ENCODE peak calls at places on chromosome 1, in ten cellular contexts. Y is uterus, F is endodermal cell, N is ovary, G is lower lobe of right lung, M is hepatocyte, I is Panc1, C is colonic mucosa, U is A549, J is heart right ventricle. B is an unnamed sample.

GRCh38 chr1:14404847-14405246 is 193.6 kb upstream of the KAZN start:
- DNase-seq in M (no peak), C (no peak), J (no peak), I (no peak), N (no peak), Y (no peak), F (no peak), U (no peak), G (no peak), B (no peak)

GRCh38 chr1:53376742-53377437 is 49.0 kb upstream of the LRP8 start:
- DNase-seq in J (no peak), G (no peak), U (no peak), Y (no peak), F (peak), C (peak), M (no peak), I (no peak), N (no peak), B (no peak)

GRCh38 chr1:15684042-15684461 is at the start of gene PLEKHM2:
- DNase-seq in J (peak), U (peak), M (peak), F (peak), Y (peak), C (no peak), I (no peak), N (peak), G (peak), B (peak)

GRCh38 chr1:42913426-42914091 is 45.1 kb downstream of the SLC2A1 start:
- DNase-seq in C (peak), J (no peak), I (peak), N (peak), Y (peak), G (no peak), U (peak), M (peak), F (peak), B (peak)

GRCh38 chr1:26733982-26734381 is 38.2 kb downstream of the ARID1A start:
- DNase-seq in I (no peak), C (no peak), F (no peak), N (no peak), Y (no peak), M (no peak), U (no peak), J (no peak), G (no peak), B (peak)

GRCh38 chr1:20143734-20144565 is 4.8 kb downstream of the PLA2G2F start:
- DNase-seq in G (peak), U (no peak), J (no peak), M (no peak), Y (no peak), C (no peak), F (no peak), N (no peak), I (no peak), B (no peak)

GRCh38 chr1:227766015-227766634 is 30.9 kb downstream of the SNAP47 start:
- DNase-seq in U (no peak), C (peak), N (no peak), I (no peak), F (no peak), M (peak), Y (no peak), J (no peak), G (peak), B (no peak)

GRCh38 chr1:22969224-22969829 is 3.3 kb downstream of the LACTBL1 start:
- DNase-seq in M (peak), N (no peak), G (no peak), U (no peak), Y (no peak), I (no peak), J (no peak), C (peak), F (peak), B (peak)

GRCh38 chr1:41435570-41436178 is 48.8 kb downstream of the EDN2 start:
- DNase-seq in C (no peak), N (no peak), U (no peak), M (peak), I (no peak), J (no peak), G (peak), Y (no peak), F (peak), B (no peak)

GRCh38 chr1:157173900-157174410 is 35.8 kb upstream of the ETV3 start:
- DNase-seq in G (no peak), N (no peak), C (no peak), J (no peak), I (no peak), Y (no peak), U (no peak), M (no peak), F (no peak), B (no peak)

GRCh38 chr1:28457678-28458077 is 48.2 kb upstream of the RCC1 start:
- DNase-seq in J (no peak), M (no peak), F (no peak), I (no peak), G (no peak), U (no peak), N (no peak), Y (no peak), C (no peak), B (no peak)

GRCh38 chr1:28458237-28459228 is 47.3 kb upstream of the RCC1 start:
- DNase-seq in U (no peak), I (no peak), J (no peak), F (no peak), N (no peak), C (no peak), Y (no peak), G (no peak), M (no peak), B (no peak)

GRCh38 chr1:28451011-28451410 is 54.8 kb upstream of the RCC1 start:
- DNase-seq in G (no peak), J (no peak), N (no peak), M (no peak), F (no peak), Y (no peak), U (no peak), I (no peak), C (no peak), B (no peak)

GRCh38 chr1:28450561-28450960 is 55.3 kb upstream of the RCC1 start:
- DNase-seq in C (no peak), J (no peak), G (no peak), N (no peak), U (no peak), Y (no peak), F (no peak), I (no peak), M (no peak), B (no peak)

DNA sequence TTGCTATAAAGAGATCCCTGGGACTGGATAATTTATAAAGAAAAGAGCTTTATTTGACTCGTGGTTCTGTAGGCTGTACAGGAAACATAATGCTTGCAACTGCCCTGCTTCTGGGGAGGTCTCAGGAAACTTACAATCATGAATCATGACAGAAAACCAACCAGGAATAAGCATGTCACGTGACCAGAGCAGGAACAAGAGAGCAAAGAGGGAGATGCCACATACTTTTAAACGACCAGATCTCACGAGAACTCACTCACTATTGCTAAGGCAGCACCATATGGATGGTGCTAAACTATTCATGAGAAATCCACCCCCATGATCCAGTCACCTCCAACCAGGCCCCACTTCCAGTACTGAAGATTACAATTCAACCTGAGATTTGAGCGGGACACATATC is 49.8 kb upstream of the RCC1 start:
- DNase-seq in G (no peak), Y (no peak), M (peak), N (no peak), J (no peak), U (no peak), C (no peak), I (no peak), F (no peak), B (no peak)
- TF ChIP-seq CTCF in G (no peak), Y (no peak), M (no peak), N (no peak), J (no peak), U (no peak), C (no peak), I (no peak), F (no peak), B (no peak)

DNA sequence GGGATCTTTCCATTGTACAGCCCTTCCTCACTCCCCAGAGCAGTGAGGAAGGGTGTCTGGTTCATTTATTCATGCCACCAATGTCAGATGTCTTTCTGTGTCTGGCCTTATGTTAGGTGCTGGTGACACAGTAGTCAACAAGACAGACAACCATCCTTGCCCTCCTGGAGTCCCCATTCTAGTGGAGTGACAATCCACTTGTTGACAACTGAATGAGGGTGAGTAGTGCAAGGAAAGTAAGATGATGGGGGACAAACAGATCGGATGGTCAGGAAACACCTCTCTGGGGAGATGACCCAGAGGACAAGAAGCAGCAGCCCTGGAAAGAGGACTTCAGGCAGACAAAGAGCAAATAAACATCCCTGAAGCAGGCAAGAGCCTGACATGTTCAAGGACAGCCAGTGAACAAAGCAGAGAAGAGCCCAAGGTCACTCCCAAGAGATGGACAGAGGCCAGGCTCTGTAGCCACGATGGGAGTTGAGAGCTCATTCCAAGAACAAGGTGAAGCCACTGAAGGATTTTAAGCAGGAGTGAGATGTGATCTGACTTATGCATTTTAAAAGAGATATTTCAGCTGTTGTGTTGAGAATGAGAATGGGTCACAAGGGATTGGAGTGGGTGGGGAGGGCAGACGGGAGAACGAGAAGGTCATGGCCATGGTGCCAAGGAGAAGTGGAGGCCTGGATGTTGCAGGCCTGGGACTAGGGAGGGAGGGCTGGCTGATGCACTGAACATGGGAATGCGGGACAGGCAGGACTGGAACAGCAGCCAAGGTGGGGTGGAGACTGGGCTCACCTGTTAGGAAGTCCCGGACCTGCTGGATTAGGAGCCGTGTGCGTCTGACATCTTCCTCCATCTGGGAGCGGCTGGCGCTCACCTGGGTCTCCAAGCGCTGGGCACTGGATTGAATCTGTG is 30.2 kb downstream of the LAMB3 start:
- DNase-seq in Y (no peak), F (no peak), U (no peak), J (no peak), M (no peak), G (no peak), C (no peak), I (no peak), N (peak), B (no peak)
- H3K27ac ChIP-seq in Y (no peak), F (no peak), U (no peak), J (peak), M (no peak), G (no peak), C (no peak), I (no peak), N (peak), B (peak)

DNA sequence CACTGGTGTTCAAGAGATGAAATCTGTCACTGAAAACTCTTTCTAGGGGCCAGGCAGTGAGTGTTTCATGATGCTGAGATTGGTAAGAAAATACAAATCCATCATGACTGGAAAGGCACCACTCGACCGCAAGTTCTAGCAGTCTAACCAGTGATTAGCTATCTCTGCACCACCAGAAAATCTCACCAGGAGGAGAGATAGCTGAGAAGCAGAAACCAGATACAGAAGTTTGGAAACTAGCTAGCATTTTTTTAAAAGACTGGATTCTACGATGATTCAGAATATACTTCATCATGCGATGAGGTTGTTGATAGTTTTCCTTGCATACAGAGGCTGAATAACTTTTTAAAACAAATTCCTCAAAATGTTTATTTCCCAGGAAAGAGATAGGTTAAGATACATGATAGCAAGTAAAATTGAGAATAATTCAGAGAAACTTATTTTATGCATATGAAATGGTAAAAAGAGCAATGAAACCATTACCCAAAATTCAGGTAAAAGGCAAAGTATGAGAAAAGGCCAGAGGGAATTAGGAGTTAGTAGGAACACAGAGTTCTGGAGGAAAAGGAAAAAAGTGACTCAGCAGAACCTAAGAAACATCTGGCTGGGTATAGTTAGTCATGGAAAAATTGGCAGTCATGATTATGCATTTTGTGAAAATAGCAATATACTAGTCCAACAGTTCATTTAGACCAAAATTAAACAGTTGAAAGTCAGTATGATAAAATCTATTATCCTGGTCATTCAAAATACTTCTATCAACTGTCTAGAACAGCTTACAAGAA is 3.3 kb upstream of the F3 start:
- DNase-seq in U (no peak), F (no peak), G (no peak), N (no peak), Y (no peak), M (no peak), J (no peak), I (no peak), C (no peak), B (no peak)
- TF ChIP-seq CTCF in U (no peak), F (peak), G (no peak), N (peak), Y (no peak), M (no peak), J (no peak), I (no peak), C (no peak), B (no peak)

DNA sequence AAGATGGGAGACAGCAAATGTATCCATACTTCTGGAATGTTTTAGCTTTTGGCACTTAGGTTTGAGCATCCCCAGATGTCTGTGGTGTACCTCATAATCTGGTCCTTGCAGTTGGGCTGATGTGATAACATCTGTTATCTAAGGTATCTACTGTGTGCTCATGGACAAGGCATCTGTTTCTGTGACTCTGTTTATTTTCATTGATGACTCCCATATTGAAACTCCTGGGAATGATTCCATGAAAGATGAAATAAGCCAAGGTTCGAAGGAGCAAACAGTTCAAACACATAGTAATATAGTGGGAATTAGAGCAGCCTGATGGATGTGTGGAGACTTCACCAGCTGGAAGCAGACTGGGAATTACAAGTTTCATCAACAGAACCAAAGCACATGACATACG is 20.7 kb upstream of the TRIM45 start:
- DNase-seq in C (no peak), Y (no peak), N (no peak), U (no peak), J (no peak), M (no peak), I (no peak), G (no peak), F (no peak), B (no peak)
- H3K27ac ChIP-seq in C (no peak), Y (no peak), N (no peak), U (no peak), J (no peak), M (no peak), I (no peak), G (no peak), F (no peak), B (no peak)

DNA sequence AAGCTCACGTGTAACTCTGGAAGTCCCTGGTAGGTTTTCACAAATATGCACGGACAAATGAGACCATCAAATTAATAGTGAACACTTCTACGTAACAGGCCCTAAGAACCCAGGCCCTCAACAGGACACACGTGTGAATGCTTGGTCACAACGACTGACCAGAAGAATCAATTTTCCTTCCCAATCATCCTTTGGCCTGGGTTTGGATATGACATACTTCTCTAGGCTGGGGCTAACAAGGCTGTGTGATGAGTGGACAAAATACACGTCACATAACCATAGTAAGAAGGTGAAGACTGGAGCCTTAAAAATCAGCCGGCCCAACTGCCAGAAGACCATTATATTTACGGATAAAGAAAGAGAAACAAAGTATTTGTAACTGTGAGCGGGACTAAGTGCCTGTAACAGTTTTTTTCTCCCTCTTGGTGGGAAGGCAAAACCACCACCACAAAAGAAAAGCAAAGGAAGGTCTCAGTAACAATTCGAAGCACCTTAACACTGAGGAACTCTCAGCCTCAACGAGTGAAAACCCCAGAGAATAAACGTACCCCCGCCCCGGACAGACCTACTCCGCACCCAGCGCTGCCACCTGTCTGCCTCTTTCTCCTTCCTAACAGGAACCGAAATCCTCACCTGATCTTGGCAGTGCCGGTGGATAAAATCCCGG is 450 bp downstream of the SDE2 start:
- DNase-seq in Y (no peak), I (no peak), G (no peak), J (no peak), N (no peak), C (no peak), M (peak), F (no peak), U (peak), B (peak)
- TF ChIP-seq CTCF in Y (no peak), I (no peak), G (no peak), J (no peak), N (no peak), C (no peak), M (no peak), F (no peak), U (no peak), B (no peak)

GRCh38 chr1:206540044-206540758 is 32.9 kb downstream of the RASSF5 start:
- DNase-seq in G (peak), F (no peak), Y (peak), C (peak), I (no peak), J (peak), U (no peak), M (no peak), N (peak), B (no peak)
- H3K27ac ChIP-seq in G (peak), F (no peak), Y (peak), C (no peak), I (no peak), J (peak), U (no peak), M (no peak), N (peak), B (peak)

B was measured in RWPE1.